ENCODE peak calls at places on chromosome 19, in ten cellular contexts. K is stimulated activated naive CD8-positive, alpha-beta T cell treated with anti-CD3 and anti-CD28 coated beads, Interleukin-15, amount 100 ng/mL, for 72 hours; S is stimulated activated CD4-positive, alpha-beta T cell treated with anti-CD3 and anti-CD28 coated beads, Interleukin-12 subunit alpha, Interleukin-12 subunit beta, amount 100 ng/mL, for 48 hours; U is NCI-H524; V is myocyte; M is tibial artery; Y is stimulated activated CD8-positive, alpha-beta memory T cell treated with anti-CD3 and anti-CD28 coated beads, Interleukin-15, amount 100 ng/mL, for 48 hours; X is lower leg skin; F is NCI-H2107; P is GOT3. E is an unnamed sample.

GRCh38 chr19:1213391-1214286 is 8.1 kb downstream of the STK11 start:
- DNase-seq in K (no peak), S (peak; percentile 38), U (no peak), V (no peak), M (peak; percentile 72), Y (no peak), X (no peak), F (no peak), P (no peak), E (no peak)

GRCh38 chr19:15550847-15551182 is 42.5 kb downstream of the CYP4F22 start:
- DNase-seq in K (no peak), S (no peak), U (no peak), V (no peak), M (no peak), Y (no peak), X (no peak), F (no peak), P (no peak), E (no peak)

GRCh38 chr19:36081894-36082293 is 27.2 kb downstream of the WDR62 start:
- DNase-seq in K (no peak), S (no peak), U (no peak), V (peak; percentile 40), M (no peak), Y (no peak), X (no peak), F (no peak), P (no peak), E (no peak)

GRCh38 chr19:18254546-18255500 is 19.4 kb downstream of the IQCN start:
- DNase-seq in K (no peak), S (no peak), U (peak; percentile 40), V (no peak), M (no peak), Y (no peak), X (no peak), F (peak; percentile 58), P (no peak), E (no peak)

GRCh38 chr19:45616709-45617027 is 14.7 kb upstream of the GPR4 start:
- DNase-seq in K (no peak), S (no peak), U (no peak), V (no peak), M (no peak), Y (no peak), X (no peak), F (no peak), P (no peak), E (no peak)

GRCh38 chr19:1913781-1914577 is 8.8 kb downstream of the ADAT3 start:
- DNase-seq in K (no peak), S (no peak), U (no peak), V (no peak), M (no peak), Y (no peak), X (no peak), F (no peak), P (no peak), E (no peak)

GRCh38 chr19:10603873-10604459 is 16.9 kb upstream of the AP1M2 start:
- DNase-seq in K (no peak), S (no peak), U (no peak), V (peak; percentile 17), M (peak; percentile 36), Y (no peak), X (no peak), F (no peak), P (no peak), E (no peak)

GRCh38 chr19:23401086-23401485 is 5.8 kb upstream of the ZNF91 start:
- DNase-seq in K (no peak), S (no peak), U (no peak), V (no peak), M (no peak), Y (no peak), X (no peak), F (no peak), P (no peak), E (no peak)

GRCh38 chr19:19537321-19538048 is 580 bp upstream of the CILP2 start:
- DNase-seq in K (no peak), S (no peak), U (no peak), V (no peak), M (no peak), Y (no peak), X (no peak), F (no peak), P (no peak), E (no peak)

GRCh38 chr19:8512115-8512967 is 1.6 kb downstream of the ZNF414 start:
- DNase-seq in K (no peak), S (no peak), U (no peak), V (no peak), M (no peak), Y (no peak), X (no peak), F (no peak), P (no peak), E (no peak)

GRCh38 chr19:4896372-4896771 is 6.3 kb downstream of the ARRDC5 start:
- DNase-seq in K (no peak), S (no peak), U (no peak), V (peak; percentile 28), M (no peak), Y (no peak), X (no peak), F (no peak), P (no peak), E (no peak)

GRCh38 chr19:36973021-36973843 is 57.1 kb downstream of the ZNF568 start:
- DNase-seq in K (peak; percentile 82), S (peak; percentile 50), U (peak; percentile 86), V (peak; percentile 64), M (peak; percentile 78), Y (peak; percentile 58), X (peak; percentile 94), F (no peak), P (peak; percentile 9), E (peak; percentile 86)

GRCh38 chr19:42378225-42378929 is 11.7 kb downstream of the CNFN start:
- DNase-seq in K (peak; percentile 33), S (no peak), U (no peak), V (no peak), M (no peak), Y (no peak), X (no peak), F (no peak), P (no peak), E (no peak)

GRCh38 chr19:35986664-35987570 is 8.1 kb upstream of the SDHAF1 start:
- DNase-seq in K (no peak), S (no peak), U (peak; percentile 80), V (no peak), M (peak; percentile 55), Y (no peak), X (peak; percentile 88), F (no peak), P (no peak), E (peak; percentile 51)

GRCh38 chr19:41863209-41863931 is 3.3 kb downstream of the RPS19 start:
- DNase-seq in K (no peak), S (no peak), U (no peak), V (no peak), M (no peak), Y (no peak), X (no peak), F (no peak), P (no peak), E (no peak)

GRCh38 chr19:40650749-40651305 is 39.6 kb downstream of the NUMBL start:
- DNase-seq in K (no peak), S (no peak), U (no peak), V (peak; percentile 93), M (peak; percentile 85), Y (no peak), X (no peak), F (no peak), P (no peak), E (no peak)

GRCh38 chr19:9917322-9917721 is 19.0 kb downstream of the OLFM2 start:
- DNase-seq in K (no peak), S (no peak), U (peak; percentile 61), V (peak; percentile 46), M (no peak), Y (no peak), X (no peak), F (no peak), P (no peak), E (no peak)

GRCh38 chr19:18743281-18743825 is 47.8 kb downstream of the COMP start:
- DNase-seq in K (no peak), S (no peak), U (peak; percentile 65), V (no peak), M (no peak), Y (no peak), X (no peak), F (no peak), P (no peak), E (peak; percentile 48)

GRCh38 chr19:10043286-10043927 is 30.1 kb downstream of the RDH8 start:
- DNase-seq in K (peak; percentile 6), S (no peak), U (peak; percentile 13), V (peak; percentile 56), M (no peak), Y (no peak), X (no peak), F (no peak), P (no peak), E (peak; percentile 14)

GRCh38 chr19:3961007-3961406 is 9.9 kb downstream of the DAPK3 start:
- DNase-seq in K (no peak), S (no peak), U (no peak), V (no peak), M (no peak), Y (no peak), X (no peak), F (no peak), P (no peak), E (no peak)

GRCh38 chr19:19475845-19476828 is 39.2 kb downstream of the TSSK6 start:
- DNase-seq in K (no peak), S (no peak), U (peak; percentile 53), V (peak; percentile 73), M (no peak), Y (no peak), X (no peak), F (no peak), P (no peak), E (no peak)

GRCh38 chr19:39262496-39262895 is 5.7 kb upstream of the IFNL2 start:
- DNase-seq in K (no peak), S (no peak), U (no peak), V (no peak), M (no peak), Y (no peak), X (peak; percentile 31), F (no peak), P (no peak), E (no peak)

GRCh38 chr19:18488838-18489626 is 32.8 kb downstream of the ELL start:
- DNase-seq in K (no peak), S (no peak), U (peak; percentile 58), V (no peak), M (no peak), Y (no peak), X (no peak), F (no peak), P (no peak), E (no peak)

GRCh38 chr19:5956728-5957127 is 21.2 kb downstream of the RANBP3 start:
- DNase-seq in K (no peak), S (no peak), U (no peak), V (no peak), M (no peak), Y (no peak), X (no peak), F (no peak), P (no peak), E (no peak)

GRCh38 chr19:43527860-43528622 is 1.0 kb upstream of the ETHE1 start:
- DNase-seq in K (no peak), S (no peak), U (peak; percentile 61), V (peak; percentile 32), M (peak; percentile 57), Y (no peak), X (no peak), F (peak; percentile 53), P (no peak), E (no peak)

E was measured in DMS 273 treated with DMSO at 0.1 percent for 48 hours.